ENCODE peak calls at places on chromosomes 13 and 19, in six cellular contexts. K, X, Z, V, O and A are unnamed samples.

GRCh38 chr19:43652546-43652874 is 12.9 kb upstream of the CADM4 start:
- DNase-seq in K (no peak), X (no peak), Z (no peak), V (no peak), O (no peak), A (no peak)

GRCh38 chr19:18233224-18233825 is 7.1 kb upstream of the PDE4C start:
- DNase-seq in K (no peak), X (peak), Z (peak), V (no peak), O (peak), A (no peak)

GRCh38 chr19:56119585-56119978 is 1.5 kb downstream of the ZNF787 start:
- DNase-seq in K (no peak), X (no peak), Z (no peak), V (no peak), O (no peak), A (no peak)

GRCh38 chr19:14786421-14786851 is 8.1 kb upstream of the ADGRE2 start:
- DNase-seq in K (peak), X (no peak), Z (no peak), V (no peak), O (no peak), A (no peak)

GRCh38 chr19:5237939-5238480 is 102.6 kb downstream of the PTPRS start:
- DNase-seq in K (no peak), X (no peak), Z (no peak), V (no peak), O (no peak), A (no peak)

GRCh38 chr19:37905936-37906867 is at the start of gene WDR87:
- DNase-seq in K (no peak), X (peak), Z (peak), V (no peak), O (peak), A (peak)

GRCh38 chr19:33906578-33907335 is 110.1 kb downstream of the KCTD15 start:
- DNase-seq in K (no peak), X (no peak), Z (no peak), V (no peak), O (no peak), A (no peak)

GRCh38 chr13:26941345-26942174 is 181.0 kb upstream of the GPR12 start:
- DNase-seq in K (no peak), X (no peak), Z (no peak), V (no peak), O (no peak), A (no peak)

GRCh38 chr19:12841094-12841493 is 2.8 kb downstream of the MAST1 start:
- DNase-seq in K (no peak), X (no peak), Z (no peak), V (no peak), O (no peak), A (no peak)

GRCh38 chr13:21149568-21149967 is 26.8 kb downstream of the SKA3 start:
- DNase-seq in K (no peak), X (no peak), Z (no peak), V (no peak), O (no peak), A (no peak)

GRCh38 chr19:3087769-3088168 is 6.4 kb upstream of the GNA11 start:
- DNase-seq in K (no peak), X (no peak), Z (no peak), V (no peak), O (no peak), A (no peak)